ENCODE peak calls at places on chromosome 12, in four cellular contexts. H is left lung, J is WTC11, U is progenitor cell of endocrine pancreas. Y is an unnamed sample.

GRCh38 chr12:82593901-82594396 is 92.8 kb upstream of the TMTC2 start:
- DNase-seq in H (no peak), U (no peak), J (no peak), Y (no peak)

GRCh38 chr12:6563448-6564050 is 4.5 kb downstream of the NOP2 start:
- DNase-seq in U (peak; percentile 68), J (peak; percentile 80), H (no peak), Y (no peak)

GRCh38 chr12:28802706-28803438 is 346.2 kb upstream of the FAR2 start:
- DNase-seq in U (no peak), H (no peak), J (no peak), Y (no peak)

GRCh38 chr12:43758247-43758727 is 303 bp downstream of the PUS7L start:
- DNase-seq in H (peak; percentile 67), J (peak; percentile 16), U (peak; percentile 15), Y (no peak)

GRCh38 chr12:106682594-106683234 is 91.8 kb upstream of the RIC8B start:
- DNase-seq in U (no peak), J (no peak), H (no peak), Y (no peak)

GRCh38 chr12:29901585-29901984 is 117.8 kb upstream of the TMTC1 start:
- DNase-seq in H (no peak), U (no peak), J (peak; percentile 54), Y (no peak)

GRCh38 chr12:8639936-8640335 is 22.7 kb downstream of the MFAP5 start:
- DNase-seq in H (no peak), U (no peak), J (no peak), Y (no peak)

GRCh38 chr12:15701212-15701611 is 88.0 kb downstream of the EPS8 start:
- DNase-seq in H (no peak), J (no peak), U (no peak), Y (no peak)

GRCh38 chr12:121352053-121353018 is at the start of gene ANAPC5:
- DNase-seq in J (peak; percentile 90), H (peak; percentile 93), U (peak; percentile 76), Y (peak; percentile 97)

GRCh38 chr12:66708704-66709443 is 30.0 kb upstream of the GRIP1 start:
- DNase-seq in H (no peak), J (no peak), U (no peak), Y (no peak)

GRCh38 chr12:56080556-56081138 is 682 bp downstream of the ERBB3 start:
- DNase-seq in J (peak; percentile 59), H (no peak), U (peak; percentile 21), Y (no peak)

GRCh38 chr12:123024819-123025391 is 44.4 kb downstream of the ARL6IP4 start:
- DNase-seq in U (no peak), J (no peak), H (no peak), Y (peak; percentile 30)

GRCh38 chr12:11595080-11595479 is 54.4 kb upstream of the ETV6 start:
- DNase-seq in J (no peak), H (no peak), U (no peak), Y (no peak)

GRCh38 chr12:13195848-13196301 is 651 bp upstream of the EMP1 start:
- DNase-seq in J (no peak), U (no peak), H (no peak), Y (no peak)

GRCh38 chr12:12719496-12719895 is 2.3 kb downstream of the CDKN1B start:
- DNase-seq in U (no peak), H (no peak), J (no peak), Y (no peak)

GRCh38 chr12:67645126-67645525 is 3.4 kb upstream of the DYRK2 start:
- DNase-seq in J (no peak), H (no peak), U (no peak), Y (no peak)

GRCh38 chr12:106521901-106522300 is 60.9 kb upstream of the RFX4 start:
- DNase-seq in U (no peak), H (no peak), J (no peak), Y (no peak)

GRCh38 chr12:115426732-115427131 is 742.8 kb upstream of the TBX3 start:
- DNase-seq in U (no peak), J (no peak), H (no peak), Y (no peak)

GRCh38 chr12:68609955-68610434 is 704 bp upstream of the RAP1B start:
- DNase-seq in H (no peak), U (no peak), J (no peak), Y (no peak)

GRCh38 chr12:12357697-12358476 is 1.0 kb downstream of the BORCS5 start:
- DNase-seq in J (no peak), H (no peak), U (no peak), Y (no peak)

DNA sequence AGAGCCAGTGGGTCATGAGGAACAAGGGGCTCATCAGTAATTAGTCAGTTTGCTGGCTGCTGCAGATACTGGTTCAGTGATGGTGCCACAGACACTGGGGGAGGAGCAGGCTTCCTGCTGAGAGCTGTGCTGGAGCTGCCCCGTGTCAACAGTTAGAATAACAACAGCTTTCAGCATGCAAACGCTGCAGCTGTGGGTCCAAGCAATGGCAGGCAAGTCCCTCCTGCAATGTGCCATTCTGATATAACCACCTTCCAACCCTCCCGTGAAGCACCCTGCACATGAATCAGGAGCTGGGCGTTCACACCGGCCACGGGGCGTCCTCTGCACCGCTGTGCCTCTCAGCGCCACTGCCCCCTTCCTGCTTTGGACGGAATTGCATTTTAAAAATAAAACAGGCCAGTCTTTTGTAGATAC is 258.4 kb upstream of the SFSWAP start:
- DNase-seq in J (peak; percentile 65), U (no peak), H (peak; percentile 64), Y (no peak)
- TF ChIP-seq CTCF in J (peak; percentile 49), U (peak; percentile 64), H (peak; percentile 34), Y (peak; percentile 52)

GRCh38 chr12:108731866-108732461 is 646 bp upstream of the CORO1C start:
- DNase-seq in H (peak; percentile 99), U (peak; percentile 99), J (peak; percentile 100), Y (peak; percentile 99)
- TF ChIP-seq CTCF in H (no peak), U (no peak), J (peak; percentile 15), Y (peak; percentile 18)

GRCh38 chr12:131831021-131831571 is 2.9 kb downstream of the MMP17 start:
- DNase-seq in J (peak; percentile 38), H (peak; percentile 80), U (no peak), Y (peak; percentile 73)

GRCh38 chr12:131831635-131832041 is 3.4 kb downstream of the MMP17 start:
- DNase-seq in U (no peak), H (no peak), J (no peak), Y (no peak)

GRCh38 chr12:131829795-131830334 is 1.7 kb downstream of the MMP17 start:
- DNase-seq in H (peak; percentile 69), J (no peak), U (no peak), Y (no peak)

GRCh38 chr12:131829351-131829794 is 1.2 kb downstream of the MMP17 start:
- DNase-seq in U (no peak), J (no peak), H (peak; percentile 87), Y (peak; percentile 91)

GRCh38 chr12:131830335-131831020 is 2.3 kb downstream of the MMP17 start:
- DNase-seq in J (peak; percentile 67), U (peak; percentile 54), H (peak; percentile 95), Y (peak; percentile 93)
- TF ChIP-seq CTCF in J (no peak), U (peak; percentile 49), H (peak; percentile 51), Y (peak; percentile 83)

GRCh38 chr12:53451661-53452158 is at the start of gene PCBP2:
- DNase-seq in J (peak; percentile 98), U (peak; percentile 96), H (peak; percentile 98), Y (peak; percentile 98)
- TF ChIP-seq CTCF in J (peak; percentile 50), U (peak; percentile 81), H (peak; percentile 82), Y (peak; percentile 86)

GRCh38 chr12:85805654-85806053 is 30.6 kb downstream of the RASSF9 start:
- DNase-seq in H (no peak), U (no peak), J (no peak), Y (no peak)
- TF ChIP-seq CTCF in H (no peak), U (no peak), J (no peak), Y (no peak)

GRCh38 chr12:126051611-126052107 is 986.4 kb downstream of the AACS start:
- DNase-seq in H (no peak), J (no peak), U (no peak), Y (no peak)
- TF ChIP-seq CTCF in H (no peak), J (no peak), U (no peak), Y (no peak)

GRCh38 chr12:51522696-51523095 is 68.3 kb upstream of the SCN8A start:
- DNase-seq in U (no peak), H (no peak), J (no peak), Y (no peak)

GRCh38 chr12:51519755-51520154 is 71.3 kb upstream of the SCN8A start:
- DNase-seq in J (no peak), H (no peak), U (no peak), Y (no peak)

GRCh38 chr12:51524386-51524901 is 66.6 kb upstream of the SCN8A start:
- DNase-seq in H (no peak), J (no peak), U (no peak), Y (no peak)

GRCh38 chr12:51520576-51521325 is 70.3 kb upstream of the SCN8A start:
- DNase-seq in H (no peak), J (peak; percentile 62), U (no peak), Y (no peak)

GRCh38 chr12:51521554-51522276 is 69.3 kb upstream of the SCN8A start:
- DNase-seq in H (no peak), J (no peak), U (no peak), Y (no peak)
- TF ChIP-seq CTCF in H (no peak), J (no peak), U (no peak), Y (peak; percentile 62)

GRCh38 chr12:49583361-49584094 is 15.6 kb upstream of the MCRS1 start:
- DNase-seq in J (no peak), H (no peak), U (no peak), Y (no peak)

GRCh38 chr12:49588281-49588680 is 17.2 kb downstream of the FAM186B start:
- DNase-seq in J (no peak), U (no peak), H (no peak), Y (no peak)

GRCh38 chr12:49585477-49586445 is 17.8 kb upstream of the MCRS1 start:
- DNase-seq in U (no peak), J (no peak), H (no peak), Y (no peak)

GRCh38 chr12:49588761-49589516 is 16.5 kb downstream of the FAM186B start:
- DNase-seq in U (no peak), H (no peak), J (no peak), Y (no peak)

DNA sequence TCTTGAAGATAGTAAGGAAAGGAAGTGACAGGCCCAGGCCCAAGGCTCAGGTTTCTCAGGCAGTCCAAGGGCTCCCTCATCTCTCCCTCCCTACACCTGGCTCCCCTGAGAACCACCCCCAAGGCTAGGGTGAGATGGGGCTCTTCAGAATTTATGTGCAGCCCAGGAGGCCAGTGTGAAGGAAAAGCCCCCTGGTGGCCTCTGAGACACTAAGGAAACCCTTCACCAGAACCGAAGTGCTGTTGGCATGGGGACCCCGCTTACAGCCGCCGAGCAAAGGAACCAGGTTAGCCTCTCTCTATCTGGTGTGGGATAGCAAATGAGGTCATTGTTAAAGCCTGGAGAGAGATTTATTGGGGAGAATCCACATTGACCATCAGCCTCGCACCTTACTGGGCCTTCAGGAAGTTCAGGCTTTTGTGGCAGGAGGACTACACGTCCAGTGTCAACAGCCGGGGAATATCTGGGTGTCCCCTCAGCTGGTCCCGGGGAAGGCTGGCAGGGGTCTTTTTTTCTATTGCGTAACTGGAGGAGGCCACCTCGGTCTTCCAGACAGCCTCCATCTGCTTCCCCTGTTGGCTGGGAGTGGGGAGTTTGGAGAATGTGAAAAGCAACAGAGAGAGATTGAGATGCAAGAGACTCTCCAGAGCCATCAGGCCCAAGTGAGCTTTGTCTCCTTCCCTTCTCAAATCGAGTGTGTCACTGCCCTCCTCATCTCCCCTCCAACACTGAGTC is 18.1 kb downstream of the FAM186B start:
- DNase-seq in H (no peak), U (no peak), J (no peak), Y (no peak)
- TF ChIP-seq CTCF in H (no peak), U (peak; percentile 23), J (no peak), Y (no peak)

GRCh38 chr12:650983-651382 is 12.3 kb downstream of the NINJ2 start:
- DNase-seq in U (no peak), H (no peak), J (no peak), Y (no peak)
- TF ChIP-seq CTCF in U (no peak), H (no peak), J (no peak), Y (peak; percentile 55)

GRCh38 chr12:47105914-47106674 is 26.3 kb upstream of the AMIGO2 start:
- DNase-seq in H (no peak), U (no peak), J (no peak), Y (no peak)
- TF ChIP-seq CTCF in H (no peak), U (no peak), J (no peak), Y (no peak)